ENCODE peak calls at places on chromosome 12, in ten cellular contexts. V, L, Z, Y, Q, J, H, C, T and S are unnamed samples.

GRCh38 chr12:90836689-90837088 is 118.3 kb downstream of the CCER1 start:
- DNase-seq in Y (peak; percentile 74), C (no peak), L (no peak), T (no peak), V (no peak), Z (no peak), J (no peak), Q (no peak), H (no peak), S (no peak)

GRCh38 chr12:130743606-130744005 is 27.5 kb upstream of the RIMBP2 start:
- DNase-seq in C (no peak), Q (no peak), H (no peak), L (no peak), Z (no peak), Y (no peak), T (no peak), J (no peak), V (no peak), S (no peak)

GRCh38 chr12:131831021-131831571 is 2.9 kb downstream of the MMP17 start:
- DNase-seq in Y (peak; percentile 66), Z (no peak), C (no peak), J (no peak), V (no peak), H (no peak), L (peak; percentile 16), T (no peak), Q (no peak), S (peak; percentile 79)

GRCh38 chr12:51371295-51371953 is 19.8 kb downstream of the GALNT6 start:
- DNase-seq in T (no peak), C (peak; percentile 46), J (no peak), L (no peak), H (peak; percentile 89), V (peak; percentile 84), Q (peak; percentile 96), Y (peak; percentile 73), Z (peak; percentile 77), S (no peak)

GRCh38 chr12:55619352-55620138 is 17.1 kb upstream of the OR10P1 start:
- DNase-seq in Q (peak; percentile 95), H (peak; percentile 94), L (peak; percentile 82), C (peak; percentile 98), J (peak; percentile 54), Y (no peak), Z (peak; percentile 26), T (peak; percentile 21), V (peak; percentile 92), S (no peak)

GRCh38 chr12:114955414-114956014 is 271.5 kb upstream of the TBX3 start:
- DNase-seq in Z (no peak), Y (no peak), C (no peak), J (no peak), T (no peak), V (no peak), L (no peak), Q (no peak), H (no peak), S (no peak)

GRCh38 chr12:114669501-114670256 is 14.3 kb downstream of the TBX3 start:
- DNase-seq in Z (no peak), C (peak; percentile 77), L (no peak), V (peak; percentile 42), T (no peak), H (no peak), Y (no peak), Q (no peak), J (peak; percentile 59), S (no peak)

GRCh38 chr12:95326450-95326849 is 108.8 kb downstream of the VEZT start:
- DNase-seq in Q (no peak), Y (no peak), C (no peak), L (no peak), J (no peak), V (peak; percentile 28), H (no peak), Z (no peak), T (no peak), S (no peak)

GRCh38 chr12:105449406-105449805 is 118.9 kb downstream of the C12orf75 start:
- DNase-seq in Y (no peak), V (no peak), T (no peak), J (no peak), C (no peak), H (no peak), L (no peak), Z (no peak), Q (no peak), S (no peak)

GRCh38 chr12:105444809-105445102 is 114.3 kb downstream of the C12orf75 start:
- DNase-seq in V (no peak), Z (no peak), T (no peak), Y (no peak), J (no peak), Q (no peak), C (no peak), H (no peak), L (no peak), S (no peak)

GRCh38 chr12:105440037-105440664 is 109.7 kb downstream of the C12orf75 start:
- DNase-seq in J (no peak), L (no peak), C (no peak), Q (no peak), T (no peak), Z (no peak), Y (no peak), H (no peak), V (no peak), S (no peak)

GRCh38 chr12:105444050-105444808 is 113.7 kb downstream of the C12orf75 start:
- DNase-seq in Y (no peak), L (no peak), J (no peak), H (no peak), T (no peak), Q (peak; percentile 71), V (no peak), Z (no peak), C (no peak), S (no peak)

GRCh38 chr12:105445261-105446015 is 114.9 kb downstream of the C12orf75 start:
- DNase-seq in T (no peak), Q (peak; percentile 98), J (no peak), C (peak; percentile 37), V (peak; percentile 5), H (no peak), L (no peak), Z (no peak), Y (no peak), S (no peak)
- TF ChIP-seq POLR2AphosphoS5 in T (no peak), Q (peak; percentile 94), J (no peak), C (no peak), V (no peak), H (peak; percentile 38), L (no peak), Z (no peak), Y (no peak), S (no peak)

DNA sequence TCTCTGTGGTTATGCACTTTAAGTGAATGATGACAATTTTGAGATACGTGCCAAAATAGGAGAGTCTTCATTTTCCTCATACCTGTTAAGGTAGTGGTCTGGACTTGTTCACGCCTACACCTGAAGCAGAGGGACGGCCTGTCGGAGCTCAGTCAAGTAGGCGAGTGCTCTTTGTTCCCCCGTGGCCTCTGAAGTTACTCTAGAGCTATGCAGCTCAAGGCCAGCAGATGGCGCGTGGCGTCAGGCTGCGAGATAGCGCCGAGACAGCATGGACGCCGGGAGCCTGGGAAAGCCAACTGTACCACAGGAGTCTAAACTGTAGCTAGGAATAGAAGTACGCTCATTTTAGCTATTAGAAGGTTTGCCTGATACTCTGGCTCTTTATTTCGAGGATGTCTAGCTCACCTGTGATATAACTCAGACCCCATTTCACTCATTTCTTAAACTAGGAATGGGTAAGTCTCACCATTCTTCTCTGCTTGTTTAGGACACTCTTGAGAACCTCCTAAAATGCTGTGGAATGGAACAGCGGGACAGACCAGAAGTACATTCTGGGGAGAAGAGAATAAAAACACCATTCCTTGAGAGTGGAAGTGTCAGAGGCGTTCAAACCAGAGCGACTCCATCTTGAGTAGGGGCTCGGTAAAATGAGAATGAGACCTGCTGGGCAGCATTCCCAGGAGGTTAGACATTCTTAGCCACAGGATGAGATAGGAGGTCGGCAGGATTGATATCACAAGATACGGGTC is 267.4 kb upstream of the HMGA2 start:
- DNase-seq in L (peak; percentile 70), Q (peak; percentile 88), Z (peak; percentile 76), J (peak; percentile 90), C (peak; percentile 92), T (peak; percentile 49), H (no peak), Y (peak; percentile 81), V (peak; percentile 53), S (peak; percentile 87)
- TF ChIP-seq POLR2AphosphoS5 in L (no peak), Q (peak; percentile 28), Z (no peak), J (no peak), C (no peak), T (no peak), H (no peak), Y (no peak), V (no peak), S (no peak)

GRCh38 chr12:67648306-67649164 is at the start of gene DYRK2:
- DNase-seq in L (peak; percentile 53), J (peak; percentile 84), T (peak; percentile 71), H (no peak), V (peak; percentile 29), C (peak; percentile 77), Q (peak; percentile 76), Z (peak; percentile 48), Y (peak; percentile 90), S (peak; percentile 76)
- TF ChIP-seq POLR2AphosphoS5 in L (peak; percentile 58), J (peak; percentile 58), T (no peak), H (peak; percentile 47), V (peak; percentile 62), C (peak; percentile 88), Q (no peak), Z (peak; percentile 71), Y (peak; percentile 96), S (peak; percentile 83)

GRCh38 chr12:104612381-104612780 is 155.6 kb downstream of the CHST11 start:
- DNase-seq in Q (no peak), L (no peak), Y (no peak), C (no peak), H (no peak), Z (no peak), T (no peak), V (no peak), J (no peak), S (no peak)

GRCh38 chr12:104611671-104612070 is 154.9 kb downstream of the CHST11 start:
- DNase-seq in Y (no peak), Z (no peak), L (no peak), J (no peak), V (no peak), Q (no peak), C (no peak), T (no peak), H (no peak), S (no peak)

GRCh38 chr12:104618691-104619090 is 161.9 kb downstream of the CHST11 start:
- DNase-seq in Y (no peak), J (no peak), C (no peak), L (no peak), T (no peak), Q (no peak), H (no peak), Z (no peak), V (no peak), S (no peak)

GRCh38 chr12:104619305-104619704 is 162.6 kb downstream of the CHST11 start:
- DNase-seq in Y (no peak), L (no peak), J (no peak), Z (no peak), C (no peak), T (no peak), V (no peak), H (no peak), Q (no peak), S (no peak)

DNA sequence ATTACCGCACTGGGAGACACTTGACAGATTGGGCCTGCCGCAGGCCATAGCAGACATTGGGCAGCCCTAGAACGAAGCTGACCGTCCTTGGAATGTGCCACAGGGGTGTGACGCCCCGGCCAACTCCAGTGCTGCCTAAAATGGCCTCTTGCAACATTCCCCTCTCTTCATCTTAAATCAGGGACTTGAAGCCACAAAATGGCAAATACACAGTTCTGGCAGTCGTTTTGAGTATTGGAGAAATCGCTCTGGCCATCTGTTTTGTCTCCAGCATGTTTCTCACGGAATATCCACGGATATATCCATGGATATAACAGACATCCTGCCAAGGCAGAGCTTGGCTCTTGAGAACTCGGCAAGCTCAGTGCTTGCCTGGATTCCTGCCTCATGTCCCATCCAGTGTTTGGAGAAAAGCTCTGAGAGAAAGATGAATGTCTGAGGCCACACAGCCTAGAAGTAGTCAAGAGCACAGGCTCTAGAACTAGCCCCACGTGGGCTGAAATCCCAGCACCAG is 158.4 kb downstream of the CHST11 start:
- DNase-seq in Z (no peak), H (no peak), J (no peak), Y (peak; percentile 91), V (no peak), Q (no peak), C (peak; percentile 17), T (no peak), L (no peak), S (no peak)
- TF ChIP-seq POLR2AphosphoS5 in Z (no peak), H (no peak), J (no peak), Y (peak; percentile 76), V (no peak), Q (no peak), C (no peak), T (no peak), L (no peak), S (no peak)